ENCODE peak calls at places on chromosome 9, in four cellular contexts. D is sigmoid colon, N is HAP-1, E is HL-60. H is an unnamed sample. For H3K27me3, the result is how much of the 10 kb centered on the place peaks cover.

GRCh38 chr9:131669234-131670172 is 70.4 kb downstream of the RAPGEF1 start:
- DNase-seq in D (no peak), N (no peak), E (no peak), H (no peak)

GRCh38 chr9:127020526-127021078 is 101.8 kb downstream of the ANGPTL2 start:
- DNase-seq in D (no peak), N (no peak), E (no peak), H (no peak)

GRCh38 chr9:18457498-18457897 is 16.5 kb upstream of the ADAMTSL1 start:
- DNase-seq in D (no peak), N (no peak), E (no peak), H (no peak)

GRCh38 chr9:84669293-84670105 is at the start of gene NTRK2:
- DNase-seq in D (no peak), N (no peak), E (no peak), H (peak)

GRCh38 chr9:116262421-116262820 is 108.8 kb downstream of the PAPPA start:
- DNase-seq in D (no peak), N (no peak), E (no peak), H (no peak)

GRCh38 chr9:79798450-79798849 is 226.7 kb downstream of the TLE4 start:
- DNase-seq in D (no peak), N (no peak), E (no peak), H (no peak)

GRCh38 chr9:89020754-89021153 is 29.5 kb downstream of the S1PR3 start:
- DNase-seq in D (no peak), N (no peak), E (no peak), H (no peak)

GRCh38 chr9:87685871-87686519 is 39.9 kb upstream of the CTSL start:
- DNase-seq in D (no peak), N (no peak), E (peak), H (no peak)

GRCh38 chr9:99863955-99864354 is 42.3 kb downstream of the NR4A3 start:
- DNase-seq in D (no peak), N (no peak), E (no peak), H (no peak)

GRCh38 chr9:133443982-133444381 is 15.8 kb upstream of the CACFD1 start:
- DNase-seq in D (no peak), N (no peak), E (no peak), H (no peak)
- H3K27me3 ChIP-seq in D (under half), N (under half), E (under half), H (under half)

GRCh38 chr9:130668196-130668595 is 3.8 kb downstream of the PRDM12 start:
- DNase-seq in D (no peak), N (no peak), E (no peak), H (no peak)
- H3K27me3 ChIP-seq in D (half or more), N (under half), E (under half), H (half or more)

DNA sequence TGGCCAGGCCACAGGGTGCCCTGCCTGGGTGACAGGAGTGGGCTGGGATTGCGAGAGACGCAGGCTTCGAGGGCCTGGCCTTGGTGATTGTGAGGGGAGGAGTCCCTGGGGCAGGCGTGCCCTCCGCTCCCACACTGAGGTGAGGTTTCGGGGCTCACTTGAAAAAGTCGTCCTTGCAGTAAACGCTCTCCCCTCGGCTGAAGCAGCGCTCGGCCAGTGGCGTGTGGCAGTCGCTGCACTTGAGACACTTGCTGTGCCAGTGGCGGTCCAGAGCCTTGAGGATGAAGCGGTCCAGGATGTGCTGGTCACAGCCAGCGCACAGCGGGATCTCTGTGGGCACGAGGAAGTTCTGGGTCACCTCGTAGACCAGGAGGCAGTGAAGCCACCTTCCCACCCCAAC is 4.5 kb downstream of the LHX3 start:
- DNase-seq in D (no peak), N (no peak), E (no peak), H (no peak)
- H3K27me3 ChIP-seq in D (half or more), N (half or more), E (half or more), H (half or more)

GRCh38 chr9:136191549-136192286 is 13.2 kb downstream of the LHX3 start:
- DNase-seq in D (no peak), N (no peak), E (no peak), H (no peak)

GRCh38 chr9:136192289-136193126 is 12.4 kb downstream of the LHX3 start:
- DNase-seq in D (no peak), N (no peak), E (no peak), H (no peak)

GRCh38 chr9:136194540-136194939 is 10.4 kb downstream of the LHX3 start:
- DNase-seq in D (no peak), N (no peak), E (no peak), H (no peak)

GRCh38 chr9:136193127-136193890 is 11.6 kb downstream of the LHX3 start:
- DNase-seq in D (no peak), N (no peak), E (no peak), H (no peak)

DNA sequence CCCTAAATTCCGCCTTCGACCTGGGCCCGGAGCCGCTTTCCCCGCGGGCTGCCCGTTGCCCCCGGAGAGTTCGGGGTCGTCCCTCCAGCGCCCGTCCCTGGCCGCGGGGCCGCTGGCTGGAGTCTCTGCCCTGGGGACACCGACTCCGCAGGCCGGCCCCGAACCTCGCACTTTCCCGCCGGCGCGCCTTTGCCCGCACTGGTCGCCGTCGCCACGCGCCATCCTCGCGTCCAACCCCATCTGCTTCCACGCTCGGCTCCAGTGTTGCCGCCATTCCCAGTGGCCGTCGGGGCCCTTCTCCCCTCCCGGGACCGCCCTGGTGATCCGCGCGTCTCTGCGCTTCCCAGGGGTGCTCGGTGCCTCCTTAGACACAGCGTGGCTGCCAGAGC is 11.0 kb downstream of the LHX3 start:
- DNase-seq in D (no peak), N (no peak), E (no peak), H (no peak)
- H3K27me3 ChIP-seq in D (half or more), N (half or more), E (half or more), H (half or more)

DNA sequence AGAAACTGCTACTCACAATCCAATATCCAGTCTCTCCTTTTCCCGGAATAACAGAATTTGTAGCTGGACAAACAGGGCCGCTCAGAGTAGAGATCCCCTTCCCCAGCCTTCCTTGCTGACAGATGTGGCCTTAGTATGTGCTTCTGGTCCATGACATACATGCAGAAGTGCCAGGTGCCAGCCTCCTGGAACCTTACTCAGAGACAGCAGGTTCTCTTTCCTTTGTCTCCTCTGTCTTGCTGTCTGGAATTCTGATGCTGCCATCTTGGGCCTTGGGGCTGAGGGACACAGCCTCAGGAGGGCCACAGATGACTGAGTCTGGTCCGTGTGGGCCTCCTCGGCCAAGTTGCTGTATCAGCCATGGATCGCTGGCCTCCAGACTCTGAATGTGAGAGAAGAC is 210.1 kb downstream of the PAX5 start:
- DNase-seq in D (no peak), N (no peak), E (no peak), H (no peak)
- H3K27me3 ChIP-seq in D (under half), N (under half), E (under half), H (under half)

GRCh38 chr9:107833295-107833694 is 343.7 kb upstream of the KLF4 start:
- DNase-seq in D (no peak), N (no peak), E (no peak), H (no peak)

GRCh38 chr9:107841078-107841477 is 351.5 kb upstream of the KLF4 start:
- DNase-seq in D (no peak), N (no peak), E (no peak), H (no peak)

GRCh38 chr9:107839371-107839770 is 349.8 kb upstream of the KLF4 start:
- DNase-seq in D (no peak), N (no peak), E (no peak), H (no peak)

GRCh38 chr9:107838766-107839165 is 349.2 kb upstream of the KLF4 start:
- DNase-seq in D (no peak), N (no peak), E (no peak), H (no peak)

GRCh38 chr9:107836300-107836699 is 346.7 kb upstream of the KLF4 start:
- DNase-seq in D (no peak), N (no peak), E (no peak), H (no peak)
- H3K27me3 ChIP-seq in D (under half), N (under half), E (under half), H (under half)

H was measured in spleen.